ENCODE peak calls at places on chromosomes 7 and 10, in four cellular contexts. X is A549, P is GM12878, O is HepG2. Y is an unnamed sample.

GRCh38 chr7:121510302-121510701 is 114.2 kb upstream of the FAM3C start:
- DNase-seq in P (no peak), O (no peak), X (peak; percentile 6), Y (peak; percentile 42)

GRCh38 chr10:104376784-104377300 is 23.2 kb downstream of the CFAP58 start:
- DNase-seq in P (no peak), O (no peak), X (no peak), Y (no peak)

GRCh38 chr7:125279956-125280355 is 350.3 kb upstream of the POT1 start:
- DNase-seq in O (no peak), X (no peak), P (no peak), Y (no peak)

GRCh38 chr10:8639601-8640000 is 585.1 kb downstream of the GATA3 start:
- DNase-seq in P (no peak), O (no peak), X (no peak), Y (no peak)

GRCh38 chr7:103524042-103524907 is 78.3 kb upstream of the SLC26A5 start:
- DNase-seq in X (peak; percentile 45), P (no peak), O (peak; percentile 3), Y (peak; percentile 29)

GRCh38 chr10:127907411-127908105 is 655 bp downstream of the PTPRE start:
- DNase-seq in X (no peak), P (no peak), O (no peak), Y (no peak)

GRCh38 chr7:129434846-129435318 is 650 bp downstream of the STRIP2 start:
- DNase-seq in O (peak; percentile 2), X (no peak), P (no peak), Y (peak; percentile 73)

GRCh38 chr10:104456817-104457657 is 103.4 kb downstream of the CFAP58 start:
- DNase-seq in O (no peak), P (peak; percentile 9), X (no peak), Y (no peak)

GRCh38 chr7:138556771-138557484 is 96.9 kb downstream of the TRIM24 start:
- DNase-seq in X (no peak), P (no peak), O (no peak), Y (no peak)

GRCh38 chr7:33832326-33832725 is 73.0 kb upstream of the BMPER start:
- DNase-seq in X (no peak), O (no peak), P (no peak), Y (no peak)

GRCh38 chr10:52631146-52631545 is 141.4 kb downstream of the MBL2 start:
- DNase-seq in P (no peak), X (no peak), O (no peak), Y (no peak)

GRCh38 chr10:69685426-69685801 is 55.4 kb downstream of the FAM241B start:
- DNase-seq in P (no peak), X (no peak), O (no peak), Y (no peak)

GRCh38 chr10:116710021-116710420 is 32.3 kb downstream of the HSPA12A start:
- DNase-seq in P (no peak), X (no peak), O (no peak), Y (no peak)

GRCh38 chr10:29908977-29909376 is 150.4 kb downstream of the JCAD start:
- DNase-seq in O (no peak), X (no peak), P (no peak), Y (no peak)

GRCh38 chr10:131075218-131075770 is 236.2 kb downstream of the TCERG1L start:
- DNase-seq in X (no peak), O (no peak), P (no peak), Y (no peak)

GRCh38 chr10:131077724-131078123 is 233.8 kb downstream of the TCERG1L start:
- DNase-seq in X (no peak), P (no peak), O (no peak), Y (no peak)

GRCh38 chr10:131077031-131077430 is 234.5 kb downstream of the TCERG1L start:
- DNase-seq in P (no peak), X (no peak), O (no peak), Y (no peak)

GRCh38 chr10:131074682-131075081 is 236.8 kb downstream of the TCERG1L start:
- DNase-seq in P (no peak), O (no peak), X (no peak), Y (no peak)

GRCh38 chr10:131076341-131076740 is 235.2 kb downstream of the TCERG1L start:
- DNase-seq in X (no peak), O (no peak), P (no peak), Y (no peak)
- TF ChIP-seq CHD4 in X (no peak), O (no peak), P (no peak), Y (no peak)

DNA sequence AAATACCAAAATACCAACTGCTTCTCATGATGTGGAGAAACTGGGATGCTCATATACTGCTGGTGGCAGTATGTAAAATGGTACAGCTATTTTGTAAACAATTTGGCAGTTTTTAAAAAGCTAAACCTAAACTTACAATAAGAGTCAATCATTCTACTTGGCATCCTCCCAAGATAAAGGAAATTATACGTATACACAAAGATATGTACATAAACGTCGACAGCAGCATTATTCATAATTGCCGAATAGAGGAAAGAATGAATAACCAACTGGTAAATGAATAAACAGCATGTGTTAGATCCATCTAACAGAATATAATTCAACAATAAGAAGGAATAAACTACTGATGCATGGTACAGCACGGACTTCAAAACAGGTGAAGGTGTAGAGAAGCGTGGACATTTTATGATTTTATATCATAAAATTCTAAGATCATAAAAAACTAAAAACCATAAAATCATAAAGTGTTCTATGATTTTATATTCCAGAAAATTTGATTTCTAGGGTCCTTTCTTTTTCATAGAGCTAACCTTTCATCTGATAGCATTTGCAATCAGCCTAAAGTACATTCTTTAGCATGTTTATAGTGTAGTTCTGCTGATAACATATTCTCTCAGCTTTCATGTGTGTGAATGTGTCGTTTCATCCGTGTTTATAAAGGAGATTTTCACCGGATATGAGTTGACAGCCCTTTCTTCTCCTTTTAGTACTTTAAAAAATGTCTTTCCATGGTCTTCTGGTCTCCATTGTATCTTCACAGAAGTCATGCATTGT is 261.5 kb downstream of the DIP2C start:
- DNase-seq in P (no peak), O (no peak), X (no peak), Y (no peak)
- TF ChIP-seq CHD4 in P (no peak), O (no peak), X (no peak), Y (no peak)

GRCh38 chr7:154720016-154720415 is 282.9 kb downstream of the PAXIP1 start:
- DNase-seq in O (no peak), X (no peak), P (no peak), Y (no peak)
- TF ChIP-seq CHD4 in O (no peak), X (no peak), P (no peak), Y (no peak)

GRCh38 chr10:132841254-132841975 is 55.5 kb upstream of the NKX6-2 start:
- DNase-seq in X (no peak), P (no peak), O (no peak), Y (no peak)
- TF ChIP-seq CHD4 in X (no peak), P (no peak), O (no peak), Y (no peak)

Y was measured in K562.